ENCODE peak calls at places on chromosomes 13 and 19, in ten cellular contexts. C is PC-9; D is left ventricle myocardium inferior; K is cardiac muscle cell; W is upper lobe of left lung; Z is mammary epithelial cell; M is fibroblast of mammary gland; F is CD4-positive, alpha-beta memory T cell; N is fibroblast of pulmonary artery; B is psoas muscle. G is an unnamed sample.

GRCh38 chr13:45238945-45239795 is 38.3 kb upstream of the KCTD4 start:
- DNase-seq in C (no peak), D (no peak), K (no peak), W (no peak), Z (peak), M (peak), F (no peak), N (no peak), B (no peak), G (no peak)

GRCh38 chr13:20230913-20231838 is 943 bp downstream of the GJB6 start:
- DNase-seq in C (no peak), D (no peak), K (no peak), W (no peak), Z (no peak), M (no peak), F (peak), N (no peak), B (no peak), G (no peak)

GRCh38 chr19:29098863-29099481 is 114.0 kb downstream of the UQCRFS1 start:
- DNase-seq in C (peak), D (peak), K (no peak), W (peak), Z (peak), M (peak), F (no peak), N (peak), B (peak), G (no peak)

GRCh38 chr13:40527914-40528313 is 138.5 kb downstream of the FOXO1 start:
- DNase-seq in C (no peak), D (no peak), K (no peak), W (no peak), Z (no peak), M (no peak), F (no peak), N (no peak), B (no peak), G (no peak)

GRCh38 chr13:48798180-48798579 is 144.5 kb downstream of the CYSLTR2 start:
- DNase-seq in C (no peak), D (no peak), K (no peak), W (no peak), Z (no peak), M (no peak), F (no peak), N (no peak), B (no peak), G (no peak)

GRCh38 chr19:35439921-35440320 is 8.1 kb upstream of the FFAR2 start:
- DNase-seq in C (no peak), D (no peak), K (no peak), W (no peak), Z (no peak), M (no peak), F (no peak), N (no peak), B (no peak), G (no peak)

GRCh38 chr13:46184277-46184699 is 2.3 kb upstream of the LCP1 start:
- DNase-seq in C (peak), D (peak), K (peak), W (peak), Z (no peak), M (peak), F (peak), N (peak), B (no peak), G (peak)

GRCh38 chr13:23583491-23583890 is 13.3 kb downstream of the TNFRSF19 start:
- DNase-seq in C (no peak), D (no peak), K (no peak), W (no peak), Z (no peak), M (no peak), F (no peak), N (no peak), B (no peak), G (no peak)

GRCh38 chr13:108494991-108495661 is 134.3 kb upstream of the MYO16 start:
- DNase-seq in C (no peak), D (no peak), K (no peak), W (no peak), Z (no peak), M (no peak), F (no peak), N (no peak), B (no peak), G (no peak)

GRCh38 chr13:46721054-46721453 is 75.9 kb downstream of the ESD start:
- DNase-seq in C (peak), D (peak), K (peak), W (peak), Z (peak), M (peak), F (peak), N (peak), B (no peak), G (peak)

GRCh38 chr13:27229642-27230041 is 21.7 kb upstream of the RPL21 start:
- DNase-seq in C (no peak), D (no peak), K (no peak), W (no peak), Z (no peak), M (no peak), F (no peak), N (no peak), B (no peak), G (no peak)

GRCh38 chr19:34274284-34274826 is 20.0 kb downstream of the GARRE1 start:
- DNase-seq in C (no peak), D (no peak), K (no peak), W (no peak), Z (no peak), M (peak), F (no peak), N (peak), B (no peak), G (no peak)

GRCh38 chr19:43634516-43634876 is 5.2 kb downstream of the CADM4 start:
- DNase-seq in C (no peak), D (no peak), K (no peak), W (no peak), Z (no peak), M (no peak), F (no peak), N (no peak), B (no peak), G (no peak)

GRCh38 chr13:96248103-96248502 is 158.2 kb downstream of the HS6ST3 start:
- DNase-seq in C (no peak), D (no peak), K (no peak), W (no peak), Z (no peak), M (no peak), F (no peak), N (no peak), B (no peak), G (no peak)

GRCh38 chr13:51152713-51153112 is 41.6 kb upstream of the C13orf42 start:
- DNase-seq in C (no peak), D (no peak), K (no peak), W (no peak), Z (no peak), M (peak), F (no peak), N (no peak), B (no peak), G (no peak)

GRCh38 chr19:37691881-37692504 is 27.6 kb downstream of the ZNF607 start:
- DNase-seq in C (no peak), D (peak), K (peak), W (peak), Z (peak), M (peak), F (peak), N (peak), B (peak), G (no peak)

GRCh38 chr13:85544756-85545155 is 254.5 kb downstream of the SLITRK6 start:
- DNase-seq in C (no peak), D (no peak), K (no peak), W (no peak), Z (no peak), M (no peak), F (no peak), N (no peak), B (no peak), G (no peak)

GRCh38 chr13:30880756-30881155 is 25.3 kb upstream of the MEDAG start:
- DNase-seq in C (no peak), D (no peak), K (no peak), W (no peak), Z (peak), M (peak), F (no peak), N (peak), B (no peak), G (no peak)

GRCh38 chr13:35475960-35476943 is at the start of gene MAB21L1:
- DNase-seq in C (no peak), D (no peak), K (peak), W (no peak), Z (peak), M (peak), F (no peak), N (peak), B (peak), G (no peak)

DNA sequence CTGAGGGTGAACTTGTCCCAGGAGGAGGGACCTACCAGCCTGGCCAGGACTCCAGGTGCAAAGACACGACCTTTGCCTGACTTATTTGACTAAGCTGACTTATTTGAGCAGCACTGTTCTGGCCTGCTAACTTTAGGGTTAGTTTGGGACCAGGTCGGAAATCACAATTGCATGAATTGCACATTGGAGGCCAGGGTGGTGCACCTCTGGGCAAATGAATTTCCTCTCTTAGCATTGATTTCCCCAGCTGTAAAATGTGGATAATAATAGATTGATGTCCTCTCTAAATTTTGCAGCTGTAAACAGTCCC is 1.4 kb upstream of the BST2 start:
- DNase-seq in C (no peak), D (no peak), K (no peak), W (no peak), Z (no peak), M (no peak), F (no peak), N (no peak), B (no peak), G (no peak)
- H3K4me3 ChIP-seq in C (no peak), D (peak), K (no peak), W (peak), Z (no peak), M (no peak), F (peak), N (no peak), B (peak), G (peak)

DNA sequence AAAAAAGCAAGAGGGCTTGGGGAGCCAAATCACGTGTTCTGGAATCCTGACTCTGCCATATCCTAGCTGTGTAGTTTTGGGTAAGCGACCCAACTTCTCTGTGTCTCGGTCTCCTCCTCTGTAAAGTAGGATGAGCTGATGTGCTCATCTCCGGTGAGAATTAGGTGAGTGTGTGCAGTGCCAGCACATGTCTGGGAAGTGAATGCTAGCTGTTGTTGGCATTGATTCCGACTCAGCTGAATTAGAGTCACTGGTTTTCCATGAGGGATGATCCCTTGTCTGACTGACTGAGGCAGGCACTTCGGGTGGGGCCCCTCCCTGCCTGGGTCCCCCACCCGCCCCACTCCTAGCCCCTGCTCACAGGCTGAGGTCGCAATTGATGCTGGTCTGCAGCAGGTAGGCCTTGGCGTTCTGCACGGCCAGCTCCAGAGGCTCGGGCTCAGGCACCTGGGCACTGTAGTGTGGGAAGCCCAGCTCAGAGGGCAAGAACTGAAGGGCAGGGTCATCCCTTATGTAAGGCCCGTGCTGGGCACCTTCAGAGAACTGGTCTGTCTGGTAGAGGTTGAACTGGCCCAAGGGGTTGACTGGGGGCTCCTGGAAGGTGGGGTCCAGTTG is 835 bp downstream of the RSPH6A start:
- DNase-seq in C (no peak), D (no peak), K (no peak), W (no peak), Z (no peak), M (peak), F (no peak), N (no peak), B (no peak), G (no peak)
- H3K4me3 ChIP-seq in C (no peak), D (no peak), K (peak), W (no peak), Z (no peak), M (no peak), F (no peak), N (no peak), B (no peak), G (no peak)

DNA sequence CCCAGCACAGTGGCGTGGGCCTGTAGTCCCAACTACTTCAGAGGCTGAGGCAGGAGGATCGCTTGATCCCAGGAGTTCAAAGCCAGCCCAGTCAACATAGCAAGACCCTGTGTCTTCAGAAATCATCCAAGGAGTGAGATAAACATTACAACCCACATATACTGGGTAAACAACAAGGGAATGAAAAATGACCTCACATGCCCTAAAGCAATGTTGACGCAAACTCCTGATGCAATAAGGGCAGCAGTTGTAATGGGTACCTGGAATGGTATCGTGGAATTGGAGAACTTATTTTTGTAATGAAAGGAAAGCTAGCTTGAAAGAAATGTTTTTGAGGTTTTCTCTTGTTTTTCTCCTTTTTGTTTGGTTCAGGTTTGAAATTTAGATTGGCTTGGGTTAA is 24.5 kb upstream of the LGALS16 start:
- DNase-seq in C (no peak), D (no peak), K (no peak), W (no peak), Z (peak), M (no peak), F (no peak), N (no peak), B (no peak), G (no peak)
- H3K4me3 ChIP-seq in C (no peak), D (no peak), K (no peak), W (no peak), Z (no peak), M (no peak), F (no peak), N (no peak), B (no peak), G (no peak)

DNA sequence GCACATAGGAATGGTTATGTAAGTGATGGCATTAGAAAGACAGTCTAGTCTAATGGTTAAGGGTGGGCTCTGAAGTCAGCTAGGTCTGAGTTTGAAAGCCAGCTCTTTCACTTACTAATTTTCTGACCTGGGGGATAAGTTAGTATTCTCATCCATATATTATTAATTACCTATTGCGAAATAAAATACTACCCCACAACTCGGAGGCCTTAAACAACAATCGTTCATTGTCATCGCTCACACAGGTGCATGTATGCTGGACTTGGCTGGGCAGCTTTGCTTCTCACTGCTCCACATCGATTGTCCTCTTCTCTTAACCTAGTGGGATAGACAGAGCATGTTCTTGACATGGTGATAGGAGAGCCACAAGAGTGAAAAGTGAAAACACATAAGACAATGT is 54.7 kb downstream of the TNFSF11 start:
- DNase-seq in C (no peak), D (no peak), K (no peak), W (no peak), Z (no peak), M (no peak), F (no peak), N (no peak), B (no peak), G (no peak)
- H3K4me3 ChIP-seq in C (no peak), D (no peak), K (no peak), W (no peak), Z (no peak), M (no peak), F (no peak), N (no peak), B (no peak), G (no peak)

DNA sequence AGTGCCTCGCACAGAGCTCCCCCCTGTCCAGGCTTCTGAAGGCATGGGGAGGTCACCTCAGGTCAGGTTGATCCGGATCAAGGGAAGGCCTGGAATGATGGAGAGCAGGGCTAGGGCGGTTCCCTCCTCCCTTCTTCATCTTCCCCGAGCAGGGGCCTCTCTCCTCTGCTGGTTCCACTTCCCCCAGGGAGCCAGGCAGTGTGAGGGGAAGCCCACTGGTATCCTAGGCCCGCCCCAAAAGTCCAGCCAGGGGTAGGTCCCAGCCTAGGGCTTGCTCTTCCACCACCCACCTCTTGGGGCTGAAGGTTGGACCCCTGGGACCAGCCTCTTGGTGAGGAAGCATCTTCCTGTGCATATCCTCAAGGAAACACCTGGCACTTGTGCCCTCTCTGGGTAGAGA is 16.4 kb upstream of the PRR19 start:
- DNase-seq in C (no peak), D (no peak), K (no peak), W (no peak), Z (no peak), M (no peak), F (no peak), N (no peak), B (no peak), G (no peak)
- H3K4me3 ChIP-seq in C (no peak), D (peak), K (peak), W (no peak), Z (no peak), M (peak), F (no peak), N (peak), B (peak), G (peak)

GRCh38 chr19:2721570-2722540 is 683 bp upstream of the DIRAS1 start:
- DNase-seq in C (no peak), D (no peak), K (no peak), W (no peak), Z (no peak), M (no peak), F (no peak), N (no peak), B (no peak), G (no peak)
- H3K4me3 ChIP-seq in C (no peak), D (peak), K (peak), W (peak), Z (no peak), M (peak), F (no peak), N (no peak), B (peak), G (no peak)

G was measured in Jurkat, Clone E6-1.